ENCODE peak calls at places on chromosomes 3 and 15, in five cellular contexts. One of them, this sample, is unnamed.

GRCh38 chr3:141663993-141664392 is 74.1 kb upstream of the RNF7 start:
- DNase-seq in CD4-positive, alpha-beta memory T cell: no peak
- DNase-seq in PC-9: no peak
- DNase-seq in CD8-positive, alpha-beta T cell: no peak
- DNase-seq in fibroblast of mammary gland: peak
- DNase-seq in this sample: peak

GRCh38 chr3:157261000-157261399 is 101.1 kb upstream of the CCNL1 start:
- DNase-seq in CD4-positive, alpha-beta memory T cell: no peak
- DNase-seq in PC-9: no peak
- DNase-seq in CD8-positive, alpha-beta T cell: no peak
- DNase-seq in fibroblast of mammary gland: peak
- DNase-seq in this sample: peak

GRCh38 chr3:149579838-149580542 is 77.8 kb downstream of the WWTR1 start:
- DNase-seq in CD4-positive, alpha-beta memory T cell: no peak
- DNase-seq in PC-9: peak
- DNase-seq in CD8-positive, alpha-beta T cell: no peak
- DNase-seq in fibroblast of mammary gland: peak
- DNase-seq in this sample: peak

GRCh38 chr15:90000175-90000923 is 775 bp upstream of the ZNF710 start:
- DNase-seq in CD4-positive, alpha-beta memory T cell: no peak
- DNase-seq in PC-9: no peak
- DNase-seq in CD8-positive, alpha-beta T cell: no peak
- DNase-seq in fibroblast of mammary gland: peak
- DNase-seq in this sample: peak

GRCh38 chr3:33001889-33002288 is 50.4 kb downstream of the CCR4 start:
- DNase-seq in CD4-positive, alpha-beta memory T cell: no peak
- DNase-seq in PC-9: no peak
- DNase-seq in CD8-positive, alpha-beta T cell: no peak
- DNase-seq in fibroblast of mammary gland: peak
- DNase-seq in this sample: no peak

GRCh38 chr3:132804498-132804897 is 82.3 kb upstream of the NPHP3 start:
- DNase-seq in CD4-positive, alpha-beta memory T cell: no peak
- DNase-seq in PC-9: no peak
- DNase-seq in CD8-positive, alpha-beta T cell: no peak
- DNase-seq in fibroblast of mammary gland: no peak
- DNase-seq in this sample: peak

GRCh38 chr3:67361770-67362169 is 292.6 kb downstream of the SUCLG2 start:
- DNase-seq in CD4-positive, alpha-beta memory T cell: no peak
- DNase-seq in PC-9: no peak
- DNase-seq in CD8-positive, alpha-beta T cell: no peak
- DNase-seq in fibroblast of mammary gland: no peak
- DNase-seq in this sample: no peak

GRCh38 chr15:65411470-65412071 is 11.2 kb downstream of the IGDCC4 start:
- DNase-seq in CD4-positive, alpha-beta memory T cell: no peak
- DNase-seq in PC-9: no peak
- DNase-seq in CD8-positive, alpha-beta T cell: no peak
- DNase-seq in fibroblast of mammary gland: peak
- DNase-seq in this sample: no peak

GRCh38 chr3:156305672-156306071 is 185.3 kb downstream of the KCNAB1 start:
- DNase-seq in CD4-positive, alpha-beta memory T cell: no peak
- DNase-seq in PC-9: no peak
- DNase-seq in CD8-positive, alpha-beta T cell: no peak
- DNase-seq in fibroblast of mammary gland: no peak
- DNase-seq in this sample: no peak

GRCh38 chr3:34056951-34057390 is 258.5 kb downstream of the PDCD6IP start:
- DNase-seq in CD4-positive, alpha-beta memory T cell: no peak
- DNase-seq in PC-9: no peak
- DNase-seq in CD8-positive, alpha-beta T cell: no peak
- DNase-seq in fibroblast of mammary gland: peak
- DNase-seq in this sample: no peak

GRCh38 chr3:33256249-33256648 is 21.0 kb upstream of the FBXL2 start:
- DNase-seq in CD4-positive, alpha-beta memory T cell: no peak
- DNase-seq in PC-9: no peak
- DNase-seq in CD8-positive, alpha-beta T cell: no peak
- DNase-seq in fibroblast of mammary gland: no peak
- DNase-seq in this sample: no peak

GRCh38 chr15:50247819-50248650 is 17.5 kb downstream of the HDC start:
- DNase-seq in CD4-positive, alpha-beta memory T cell: peak
- DNase-seq in PC-9: peak
- DNase-seq in CD8-positive, alpha-beta T cell: peak
- DNase-seq in fibroblast of mammary gland: no peak
- DNase-seq in this sample: no peak

GRCh38 chr3:136645915-136646314 is 106.3 kb downstream of the STAG1 start:
- DNase-seq in CD4-positive, alpha-beta memory T cell: no peak
- DNase-seq in PC-9: no peak
- DNase-seq in CD8-positive, alpha-beta T cell: no peak
- DNase-seq in fibroblast of mammary gland: no peak
- DNase-seq in this sample: no peak

GRCh38 chr3:134366221-134366927 is 7.9 kb downstream of the AMOTL2 start:
- DNase-seq in CD4-positive, alpha-beta memory T cell: no peak
- DNase-seq in PC-9: no peak
- DNase-seq in CD8-positive, alpha-beta T cell: no peak
- DNase-seq in fibroblast of mammary gland: no peak
- DNase-seq in this sample: no peak

GRCh38 chr3:178971614-178972013 is 100.0 kb downstream of the ZMAT3 start:
- DNase-seq in CD4-positive, alpha-beta memory T cell: no peak
- DNase-seq in PC-9: peak
- DNase-seq in CD8-positive, alpha-beta T cell: no peak
- DNase-seq in fibroblast of mammary gland: no peak
- DNase-seq in this sample: no peak

GRCh38 chr3:1082024-1082633 is 10.7 kb upstream of the CNTN6 start:
- DNase-seq in CD4-positive, alpha-beta memory T cell: no peak
- DNase-seq in PC-9: peak
- DNase-seq in CD8-positive, alpha-beta T cell: no peak
- DNase-seq in fibroblast of mammary gland: peak
- DNase-seq in this sample: peak

GRCh38 chr3:4688411-4688810 is 195.3 kb downstream of the ITPR1 start:
- DNase-seq in CD4-positive, alpha-beta memory T cell: no peak
- DNase-seq in PC-9: peak
- DNase-seq in CD8-positive, alpha-beta T cell: no peak
- DNase-seq in fibroblast of mammary gland: peak
- DNase-seq in this sample: no peak

GRCh38 chr15:68635142-68635541 is 56.3 kb downstream of the CORO2B start:
- DNase-seq in CD4-positive, alpha-beta memory T cell: no peak
- DNase-seq in PC-9: no peak
- DNase-seq in CD8-positive, alpha-beta T cell: no peak
- DNase-seq in fibroblast of mammary gland: peak
- DNase-seq in this sample: no peak

GRCh38 chr15:39586387-39587171 is 5.7 kb downstream of the THBS1 start:
- DNase-seq in CD4-positive, alpha-beta memory T cell: no peak
- DNase-seq in PC-9: no peak
- DNase-seq in CD8-positive, alpha-beta T cell: no peak
- DNase-seq in fibroblast of mammary gland: peak
- DNase-seq in this sample: no peak
- H3K4me3 ChIP-seq in CD4-positive, alpha-beta memory T cell: no peak
- H3K4me3 ChIP-seq in PC-9: no peak
- H3K4me3 ChIP-seq in CD8-positive, alpha-beta T cell: no peak
- H3K4me3 ChIP-seq in fibroblast of mammary gland: no peak
- H3K4me3 ChIP-seq in this sample: no peak

GRCh38 chr15:100862162-100862561 is 17.5 kb upstream of the ALDH1A3 start:
- DNase-seq in CD4-positive, alpha-beta memory T cell: no peak
- DNase-seq in PC-9: no peak
- DNase-seq in CD8-positive, alpha-beta T cell: no peak
- DNase-seq in fibroblast of mammary gland: no peak
- DNase-seq in this sample: no peak
- H3K4me3 ChIP-seq in CD4-positive, alpha-beta memory T cell: no peak
- H3K4me3 ChIP-seq in PC-9: no peak
- H3K4me3 ChIP-seq in CD8-positive, alpha-beta T cell: no peak
- H3K4me3 ChIP-seq in fibroblast of mammary gland: no peak
- H3K4me3 ChIP-seq in this sample: no peak

GRCh38 chr15:40764766-40765136 is 883 bp downstream of the GCHFR start:
- DNase-seq in CD4-positive, alpha-beta memory T cell: peak
- DNase-seq in PC-9: no peak
- DNase-seq in CD8-positive, alpha-beta T cell: no peak
- DNase-seq in fibroblast of mammary gland: no peak
- DNase-seq in this sample: no peak

GRCh38 chr15:40759961-40760360 is 3.9 kb upstream of the GCHFR start:
- DNase-seq in CD4-positive, alpha-beta memory T cell: no peak
- DNase-seq in PC-9: no peak
- DNase-seq in CD8-positive, alpha-beta T cell: no peak
- DNase-seq in fibroblast of mammary gland: no peak
- DNase-seq in this sample: no peak

GRCh38 chr15:40766194-40766830 is 2.4 kb downstream of the GCHFR start:
- DNase-seq in CD4-positive, alpha-beta memory T cell: no peak
- DNase-seq in PC-9: no peak
- DNase-seq in CD8-positive, alpha-beta T cell: no peak
- DNase-seq in fibroblast of mammary gland: peak
- DNase-seq in this sample: no peak

GRCh38 chr15:40763801-40764765 is at the start of gene GCHFR:
- DNase-seq in CD4-positive, alpha-beta memory T cell: peak
- DNase-seq in PC-9: no peak
- DNase-seq in CD8-positive, alpha-beta T cell: peak
- DNase-seq in fibroblast of mammary gland: peak
- DNase-seq in this sample: peak

GRCh38 chr15:40762919-40763800 is 708 bp upstream of the GCHFR start:
- DNase-seq in CD4-positive, alpha-beta memory T cell: peak
- DNase-seq in PC-9: no peak
- DNase-seq in CD8-positive, alpha-beta T cell: no peak
- DNase-seq in fibroblast of mammary gland: peak
- DNase-seq in this sample: peak
- H3K4me3 ChIP-seq in CD4-positive, alpha-beta memory T cell: peak
- H3K4me3 ChIP-seq in PC-9: no peak
- H3K4me3 ChIP-seq in CD8-positive, alpha-beta T cell: peak
- H3K4me3 ChIP-seq in fibroblast of mammary gland: peak
- H3K4me3 ChIP-seq in this sample: peak

DNA sequence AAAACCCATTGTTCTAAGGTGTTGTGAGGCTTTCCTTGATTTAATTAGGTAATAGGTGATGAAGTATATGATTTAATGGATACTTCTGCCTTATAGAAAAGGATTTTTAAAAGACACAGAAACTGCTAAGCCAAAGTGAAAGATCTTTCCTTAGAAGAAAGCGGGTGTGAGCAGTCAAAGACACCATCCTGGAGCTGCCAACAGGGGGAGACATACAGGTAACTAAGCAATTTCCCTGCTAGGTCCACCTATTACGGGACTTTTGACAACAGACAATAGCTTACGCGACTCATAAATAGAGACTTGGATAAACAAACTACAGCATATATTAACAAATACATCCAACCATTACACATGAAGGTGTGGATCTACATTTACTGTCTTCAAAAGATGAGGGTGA is 669.5 kb downstream of the SQOR start:
- DNase-seq in CD4-positive, alpha-beta memory T cell: no peak
- DNase-seq in PC-9: peak
- DNase-seq in CD8-positive, alpha-beta T cell: no peak
- DNase-seq in fibroblast of mammary gland: peak
- DNase-seq in this sample: no peak
- H3K4me3 ChIP-seq in CD4-positive, alpha-beta memory T cell: no peak
- H3K4me3 ChIP-seq in PC-9: no peak
- H3K4me3 ChIP-seq in CD8-positive, alpha-beta T cell: no peak
- H3K4me3 ChIP-seq in fibroblast of mammary gland: no peak
- H3K4me3 ChIP-seq in this sample: no peak

DNA sequence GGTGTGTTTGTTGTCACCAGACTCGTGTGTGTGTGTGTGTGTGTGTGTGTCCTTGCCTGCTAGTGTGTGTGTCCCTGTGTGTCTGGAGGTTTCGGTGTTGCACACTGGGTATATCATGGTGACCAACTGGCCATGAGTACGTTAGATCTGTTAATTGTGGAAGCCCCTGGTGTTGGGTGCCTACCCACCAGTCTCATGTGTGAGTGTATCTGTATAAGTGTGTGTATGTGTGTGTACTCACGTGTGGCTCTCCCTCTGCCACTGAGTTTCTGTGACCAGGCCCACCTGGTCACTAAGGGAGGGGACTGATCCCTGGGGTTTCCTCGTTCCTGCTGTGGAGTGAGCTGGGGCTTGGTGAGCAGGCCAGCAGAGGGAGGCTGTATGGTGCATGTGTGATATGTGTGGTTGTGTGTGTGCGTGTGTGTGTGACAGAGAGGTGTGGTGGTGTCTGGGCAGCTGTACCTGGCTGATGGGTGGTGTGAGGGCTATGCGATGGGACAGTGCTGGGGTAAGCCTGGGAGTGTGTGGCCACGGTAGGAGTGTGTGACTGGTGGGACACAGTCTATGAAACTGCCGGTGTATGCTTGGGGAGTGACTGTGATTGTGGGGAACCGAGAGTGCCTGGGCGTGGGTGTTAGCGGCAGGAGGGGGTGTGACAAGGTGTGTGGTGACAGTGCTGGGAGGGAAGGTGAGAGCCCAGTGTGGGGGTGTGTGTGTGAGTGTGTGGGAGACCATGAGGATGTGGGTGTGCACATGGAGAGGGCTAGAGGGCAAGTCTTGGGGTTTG is 1.9 kb downstream of the PRKCD start:
- DNase-seq in CD4-positive, alpha-beta memory T cell: peak
- DNase-seq in PC-9: no peak
- DNase-seq in CD8-positive, alpha-beta T cell: peak
- DNase-seq in fibroblast of mammary gland: peak
- DNase-seq in this sample: no peak
- H3K4me3 ChIP-seq in CD4-positive, alpha-beta memory T cell: no peak
- H3K4me3 ChIP-seq in PC-9: peak
- H3K4me3 ChIP-seq in CD8-positive, alpha-beta T cell: peak
- H3K4me3 ChIP-seq in fibroblast of mammary gland: peak
- H3K4me3 ChIP-seq in this sample: no peak

GRCh38 chr3:40452057-40452456 is 5.1 kb upstream of the RPL14 start:
- DNase-seq in CD4-positive, alpha-beta memory T cell: no peak
- DNase-seq in PC-9: no peak
- DNase-seq in CD8-positive, alpha-beta T cell: no peak
- DNase-seq in fibroblast of mammary gland: no peak
- DNase-seq in this sample: no peak

GRCh38 chr3:40452562-40452875 is 4.6 kb upstream of the RPL14 start:
- DNase-seq in CD4-positive, alpha-beta memory T cell: no peak
- DNase-seq in PC-9: no peak
- DNase-seq in CD8-positive, alpha-beta T cell: no peak
- DNase-seq in fibroblast of mammary gland: no peak
- DNase-seq in this sample: no peak

GRCh38 chr3:40455328-40455727 is 1.8 kb upstream of the RPL14 start:
- DNase-seq in CD4-positive, alpha-beta memory T cell: no peak
- DNase-seq in PC-9: no peak
- DNase-seq in CD8-positive, alpha-beta T cell: no peak
- DNase-seq in fibroblast of mammary gland: no peak
- DNase-seq in this sample: no peak

GRCh38 chr3:40452876-40453730 is 4.0 kb upstream of the RPL14 start:
- DNase-seq in CD4-positive, alpha-beta memory T cell: peak
- DNase-seq in PC-9: peak
- DNase-seq in CD8-positive, alpha-beta T cell: peak
- DNase-seq in fibroblast of mammary gland: peak
- DNase-seq in this sample: peak

DNA sequence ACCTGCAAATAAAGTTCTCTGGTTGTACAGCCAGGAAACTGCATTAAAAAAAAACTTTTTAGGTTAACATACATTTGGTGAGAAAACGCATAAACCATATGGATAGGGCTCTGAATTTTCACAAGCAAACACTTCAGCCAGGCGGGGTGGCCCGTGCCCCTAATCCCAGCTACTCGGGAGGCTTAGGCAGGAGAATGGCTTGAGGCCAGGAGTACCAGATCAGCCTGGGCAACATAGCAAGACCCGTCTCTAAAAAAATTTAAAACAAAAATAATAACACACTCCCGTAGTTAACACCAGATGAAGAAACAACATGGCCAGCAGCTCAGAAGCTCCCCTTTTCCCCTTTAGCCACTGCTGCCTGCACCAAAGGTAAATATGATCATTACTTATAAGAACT is 3.2 kb upstream of the RPL14 start:
- DNase-seq in CD4-positive, alpha-beta memory T cell: no peak
- DNase-seq in PC-9: no peak
- DNase-seq in CD8-positive, alpha-beta T cell: no peak
- DNase-seq in fibroblast of mammary gland: no peak
- DNase-seq in this sample: no peak
- H3K4me3 ChIP-seq in CD4-positive, alpha-beta memory T cell: no peak
- H3K4me3 ChIP-seq in PC-9: peak
- H3K4me3 ChIP-seq in CD8-positive, alpha-beta T cell: no peak
- H3K4me3 ChIP-seq in fibroblast of mammary gland: peak
- H3K4me3 ChIP-seq in this sample: peak

GRCh38 chr15:98420837-98421236 is 227.5 kb upstream of the IGF1R start:
- DNase-seq in CD4-positive, alpha-beta memory T cell: no peak
- DNase-seq in PC-9: no peak
- DNase-seq in CD8-positive, alpha-beta T cell: no peak
- DNase-seq in fibroblast of mammary gland: no peak
- DNase-seq in this sample: no peak
- H3K4me3 ChIP-seq in CD4-positive, alpha-beta memory T cell: no peak
- H3K4me3 ChIP-seq in PC-9: no peak
- H3K4me3 ChIP-seq in CD8-positive, alpha-beta T cell: no peak
- H3K4me3 ChIP-seq in fibroblast of mammary gland: no peak
- H3K4me3 ChIP-seq in this sample: no peak

This sample was measured in MG63.